ENCODE peak calls at places on chromosomes 5 and 9, in five cellular contexts. One of them, this sample, is unnamed.

GRCh38 chr9:122580360-122580759 is 2.8 kb downstream of the OR1L8 start:
- DNase-seq in A549: peak; percentile 70
- DNase-seq in K562: peak; percentile 31
- DNase-seq in SK-N-SH: no peak
- DNase-seq in GM12878: no peak
- DNase-seq in this sample: peak; percentile 61

GRCh38 chr5:93589812-93590215 is 6.8 kb downstream of the NR2F1 start:
- DNase-seq in A549: no peak
- DNase-seq in GM12878: no peak
- DNase-seq in K562: no peak
- DNase-seq in SK-N-SH: peak; percentile 59
- DNase-seq in this sample: no peak

GRCh38 chr5:97666767-97667166 is 483.7 kb upstream of the RIOK2 start:
- DNase-seq in A549: no peak
- DNase-seq in SK-N-SH: no peak
- DNase-seq in K562: no peak
- DNase-seq in GM12878: no peak
- DNase-seq in this sample: no peak

GRCh38 chr5:53936481-53937352 is 373.7 kb downstream of the ARL15 start:
- DNase-seq in K562: no peak
- DNase-seq in GM12878: no peak
- DNase-seq in A549: no peak
- DNase-seq in SK-N-SH: peak; percentile 9
- DNase-seq in this sample: no peak

GRCh38 chr5:52757991-52758390 is 29.7 kb upstream of the ITGA1 start:
- DNase-seq in K562: no peak
- DNase-seq in SK-N-SH: no peak
- DNase-seq in GM12878: no peak
- DNase-seq in A549: no peak
- DNase-seq in this sample: no peak

GRCh38 chr5:83711982-83712601 is 8.6 kb downstream of the HAPLN1 start:
- DNase-seq in GM12878: no peak
- DNase-seq in A549: peak; percentile 59
- DNase-seq in K562: peak; percentile 50
- DNase-seq in SK-N-SH: peak; percentile 39
- DNase-seq in this sample: peak; percentile 35

GRCh38 chr5:146731909-146732659 is 146.5 kb downstream of the PPP2R2B start:
- DNase-seq in GM12878: no peak
- DNase-seq in K562: no peak
- DNase-seq in SK-N-SH: no peak
- DNase-seq in A549: peak; percentile 60
- DNase-seq in this sample: peak; percentile 87

GRCh38 chr5:1400211-1400855 is 44.9 kb downstream of the SLC6A3 start:
- DNase-seq in GM12878: no peak
- DNase-seq in SK-N-SH: no peak
- DNase-seq in K562: no peak
- DNase-seq in A549: no peak
- DNase-seq in this sample: no peak

GRCh38 chr5:129410488-129410887 is 49.6 kb upstream of the ADAMTS19 start:
- DNase-seq in K562: no peak
- DNase-seq in A549: no peak
- DNase-seq in SK-N-SH: no peak
- DNase-seq in GM12878: no peak
- DNase-seq in this sample: no peak

GRCh38 chr5:39740404-39740803 is 315.6 kb upstream of the DAB2 start:
- DNase-seq in SK-N-SH: no peak
- DNase-seq in GM12878: no peak
- DNase-seq in A549: no peak
- DNase-seq in K562: no peak
- DNase-seq in this sample: no peak

GRCh38 chr5:135372654-135373381 is 26.2 kb downstream of the MACROH2A1 start:
- DNase-seq in SK-N-SH: no peak
- DNase-seq in GM12878: no peak
- DNase-seq in A549: no peak
- DNase-seq in K562: no peak
- DNase-seq in this sample: no peak

GRCh38 chr5:157914389-157914788 is 55.4 kb upstream of the CLINT1 start:
- DNase-seq in K562: no peak
- DNase-seq in GM12878: no peak
- DNase-seq in A549: no peak
- DNase-seq in SK-N-SH: no peak
- DNase-seq in this sample: no peak

GRCh38 chr9:138015021-138015829 is 137.6 kb downstream of the CACNA1B start:
- DNase-seq in GM12878: no peak
- DNase-seq in K562: no peak
- DNase-seq in A549: no peak
- DNase-seq in SK-N-SH: peak; percentile 16
- DNase-seq in this sample: no peak

GRCh38 chr5:176704355-176704754 is 57.1 kb downstream of the TSPAN17 start:
- DNase-seq in SK-N-SH: no peak
- DNase-seq in A549: no peak
- DNase-seq in K562: no peak
- DNase-seq in GM12878: no peak
- DNase-seq in this sample: no peak

GRCh38 chr5:137309290-137309689 is 189.8 kb downstream of the SPOCK1 start:
- DNase-seq in GM12878: no peak
- DNase-seq in K562: no peak
- DNase-seq in SK-N-SH: no peak
- DNase-seq in A549: no peak
- DNase-seq in this sample: no peak

GRCh38 chr5:148970876-148971275 is 92.0 kb downstream of the SH3TC2 start:
- DNase-seq in K562: no peak
- DNase-seq in A549: no peak
- DNase-seq in GM12878: no peak
- DNase-seq in SK-N-SH: no peak
- DNase-seq in this sample: no peak

GRCh38 chr5:135194573-135195266 is 160.7 kb upstream of the PITX1 start:
- DNase-seq in SK-N-SH: no peak
- DNase-seq in A549: no peak
- DNase-seq in GM12878: no peak
- DNase-seq in K562: peak; percentile 39
- DNase-seq in this sample: peak; percentile 46

GRCh38 chr5:67166460-67166871 is 30.1 kb downstream of the CD180 start:
- DNase-seq in A549: no peak
- DNase-seq in K562: no peak
- DNase-seq in GM12878: no peak
- DNase-seq in SK-N-SH: no peak
- DNase-seq in this sample: no peak

GRCh38 chr9:99158629-99159028 is 53.7 kb downstream of the TGFBR1 start:
- DNase-seq in A549: peak; percentile 36
- DNase-seq in GM12878: no peak
- DNase-seq in SK-N-SH: no peak
- DNase-seq in K562: no peak
- DNase-seq in this sample: no peak

GRCh38 chr9:5025416-5025815 is 40.3 kb downstream of the JAK2 start:
- DNase-seq in A549: no peak
- DNase-seq in GM12878: no peak
- DNase-seq in K562: no peak
- DNase-seq in SK-N-SH: no peak
- DNase-seq in this sample: peak; percentile 2

GRCh38 chr5:174844971-174845370 is 120.6 kb downstream of the MSX2 start:
- DNase-seq in GM12878: no peak
- DNase-seq in K562: no peak
- DNase-seq in A549: no peak
- DNase-seq in SK-N-SH: no peak
- DNase-seq in this sample: no peak

GRCh38 chr5:77029376-77029885 is 773 bp upstream of the AGGF1 start:
- DNase-seq in K562: no peak
- DNase-seq in GM12878: no peak
- DNase-seq in SK-N-SH: no peak
- DNase-seq in A549: peak; percentile 8
- DNase-seq in this sample: no peak
- TF ChIP-seq RCOR1 in K562: no peak
- TF ChIP-seq RCOR1 in GM12878: no peak
- TF ChIP-seq RCOR1 in SK-N-SH: no peak
- TF ChIP-seq RCOR1 in A549: no peak
- TF ChIP-seq RCOR1 in this sample: no peak

GRCh38 chr5:118554991-118555390 is 433.4 kb downstream of the DTWD2 start:
- DNase-seq in SK-N-SH: no peak
- DNase-seq in GM12878: no peak
- DNase-seq in A549: no peak
- DNase-seq in K562: no peak
- DNase-seq in this sample: no peak
- H3K4me2 ChIP-seq in SK-N-SH: no peak overlapping the region
- H3K4me2 ChIP-seq in GM12878: no peak overlapping the region
- H3K4me2 ChIP-seq in A549: no peak overlapping the region
- H3K4me2 ChIP-seq in K562: no peak overlapping the region
- H3K4me2 ChIP-seq in this sample: no peak overlapping the region

DNA sequence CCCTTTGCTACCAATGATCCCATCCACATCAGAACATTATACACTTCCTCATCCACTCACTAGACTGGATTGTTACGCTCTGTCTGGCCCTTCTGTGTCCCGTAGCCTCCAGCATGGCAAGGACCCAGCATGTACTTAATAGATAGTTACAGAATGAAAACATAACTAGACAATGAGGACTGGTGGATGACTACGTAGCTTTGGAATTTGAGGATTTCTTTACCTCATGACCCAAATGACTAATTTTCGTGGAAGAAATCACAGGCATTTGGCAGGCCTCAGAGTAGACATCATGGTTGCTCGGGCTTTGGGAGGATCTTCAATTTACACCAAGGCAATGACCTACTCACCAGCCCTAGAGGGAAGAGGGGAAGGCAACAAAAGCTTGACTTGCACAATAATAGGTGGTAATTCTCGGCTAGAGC is 299.8 kb downstream of the TLE1 start:
- DNase-seq in A549: peak; percentile 90
- DNase-seq in SK-N-SH: no peak
- DNase-seq in GM12878: no peak
- DNase-seq in K562: no peak
- DNase-seq in this sample: peak; percentile 99
- TF ChIP-seq RCOR1 in A549: no peak
- TF ChIP-seq RCOR1 in SK-N-SH: no peak
- TF ChIP-seq RCOR1 in GM12878: no peak
- TF ChIP-seq RCOR1 in K562: no peak
- TF ChIP-seq RCOR1 in this sample: peak; percentile 67

GRCh38 chr5:41877408-41877807 is 7.2 kb upstream of the OXCT1 start:
- DNase-seq in A549: no peak
- DNase-seq in K562: no peak
- DNase-seq in GM12878: no peak
- DNase-seq in SK-N-SH: no peak
- DNase-seq in this sample: no peak
- H3K4me2 ChIP-seq in A549: no peak overlapping the region
- H3K4me2 ChIP-seq in K562: no peak overlapping the region
- H3K4me2 ChIP-seq in GM12878: no peak overlapping the region
- H3K4me2 ChIP-seq in SK-N-SH: no peak overlapping the region
- H3K4me2 ChIP-seq in this sample: no peak overlapping the region

GRCh38 chr5:37791321-37791720 is 48.5 kb downstream of the GDNF start:
- DNase-seq in SK-N-SH: no peak
- DNase-seq in K562: no peak
- DNase-seq in GM12878: no peak
- DNase-seq in A549: no peak
- DNase-seq in this sample: no peak

GRCh38 chr5:37789991-37790390 is 49.9 kb downstream of the GDNF start:
- DNase-seq in GM12878: no peak
- DNase-seq in SK-N-SH: no peak
- DNase-seq in K562: no peak
- DNase-seq in A549: no peak
- DNase-seq in this sample: peak; percentile 70

GRCh38 chr5:37786855-37787254 is 53.0 kb downstream of the GDNF start:
- DNase-seq in SK-N-SH: no peak
- DNase-seq in GM12878: no peak
- DNase-seq in K562: no peak
- DNase-seq in A549: peak; percentile 24
- DNase-seq in this sample: peak; percentile 85

GRCh38 chr5:37786416-37786815 is 53.4 kb downstream of the GDNF start:
- DNase-seq in A549: no peak
- DNase-seq in SK-N-SH: no peak
- DNase-seq in K562: no peak
- DNase-seq in GM12878: no peak
- DNase-seq in this sample: no peak

GRCh38 chr5:37787742-37788141 is 52.1 kb downstream of the GDNF start:
- DNase-seq in SK-N-SH: no peak
- DNase-seq in A549: no peak
- DNase-seq in K562: no peak
- DNase-seq in GM12878: no peak
- DNase-seq in this sample: no peak
- TF ChIP-seq RCOR1 in SK-N-SH: no peak
- TF ChIP-seq RCOR1 in A549: no peak
- TF ChIP-seq RCOR1 in K562: no peak
- TF ChIP-seq RCOR1 in GM12878: no peak
- TF ChIP-seq RCOR1 in this sample: no peak